ENCODE peak calls at places on chromosomes 2 and 18, in five cellular contexts. One of them, this sample, is unnamed.

GRCh38 chr2:160007111-160007510 is 55.3 kb downstream of the PLA2R1 start:
- DNase-seq in Peyer's patch: no peak
- DNase-seq in Karpas-422: no peak
- DNase-seq in substantia nigra: no peak
- DNase-seq in hepatocyte: no peak
- DNase-seq in this sample: no peak

GRCh38 chr2:479505-480161 is 191.7 kb upstream of the ALKAL2 start:
- DNase-seq in Peyer's patch: no peak
- DNase-seq in Karpas-422: no peak
- DNase-seq in substantia nigra: no peak
- DNase-seq in hepatocyte: no peak
- DNase-seq in this sample: no peak

GRCh38 chr2:173511942-173512341 is 157.3 kb downstream of the CDCA7 start:
- DNase-seq in Peyer's patch: no peak
- DNase-seq in Karpas-422: no peak
- DNase-seq in substantia nigra: no peak
- DNase-seq in hepatocyte: no peak
- DNase-seq in this sample: no peak

GRCh38 chr18:3664563-3665178 is 214.7 kb downstream of the TGIF1 start:
- DNase-seq in Peyer's patch: no peak
- DNase-seq in Karpas-422: peak; percentile 51
- DNase-seq in substantia nigra: no peak
- DNase-seq in hepatocyte: peak; percentile 45
- DNase-seq in this sample: no peak

GRCh38 chr2:30232027-30232800 is 880 bp downstream of the LBH start:
- DNase-seq in Peyer's patch: peak; percentile 89
- DNase-seq in Karpas-422: peak; percentile 48
- DNase-seq in substantia nigra: no peak
- DNase-seq in hepatocyte: peak; percentile 84
- DNase-seq in this sample: no peak

GRCh38 chr2:220949476-220949875 is 622.6 kb downstream of the EPHA4 start:
- DNase-seq in Peyer's patch: no peak
- DNase-seq in Karpas-422: no peak
- DNase-seq in substantia nigra: no peak
- DNase-seq in hepatocyte: no peak
- DNase-seq in this sample: no peak

GRCh38 chr18:78830161-78830560 is 149.5 kb upstream of the SALL3 start:
- DNase-seq in Peyer's patch: no peak
- DNase-seq in Karpas-422: no peak
- DNase-seq in substantia nigra: no peak
- DNase-seq in hepatocyte: no peak
- DNase-seq in this sample: no peak

GRCh38 chr2:127768775-127769479 is 42.0 kb downstream of the WDR33 start:
- DNase-seq in Peyer's patch: no peak
- DNase-seq in Karpas-422: no peak
- DNase-seq in substantia nigra: no peak
- DNase-seq in hepatocyte: no peak
- DNase-seq in this sample: no peak

GRCh38 chr2:11490194-11490593 is 24.2 kb upstream of the E2F6 start:
- DNase-seq in Peyer's patch: no peak
- DNase-seq in Karpas-422: no peak
- DNase-seq in substantia nigra: no peak
- DNase-seq in hepatocyte: no peak
- DNase-seq in this sample: no peak

GRCh38 chr2:162091325-162092007 is 17.5 kb upstream of the DPP4 start:
- DNase-seq in Peyer's patch: no peak
- DNase-seq in Karpas-422: no peak
- DNase-seq in substantia nigra: no peak
- DNase-seq in hepatocyte: peak; percentile 76
- DNase-seq in this sample: no peak

GRCh38 chr18:25832008-25832604 is 258.3 kb downstream of the SS18 start:
- DNase-seq in Peyer's patch: no peak
- DNase-seq in Karpas-422: peak; percentile 69
- DNase-seq in substantia nigra: no peak
- DNase-seq in hepatocyte: peak; percentile 76
- DNase-seq in this sample: peak; percentile 16

GRCh38 chr2:74555610-74556103 is 1.1 kb downstream of the DOK1 start:
- DNase-seq in Peyer's patch: no peak
- DNase-seq in Karpas-422: no peak
- DNase-seq in substantia nigra: no peak
- DNase-seq in hepatocyte: no peak
- DNase-seq in this sample: no peak

GRCh38 chr2:215904101-215904500 is 109.2 kb downstream of the MREG start:
- DNase-seq in Peyer's patch: no peak
- DNase-seq in Karpas-422: no peak
- DNase-seq in substantia nigra: no peak
- DNase-seq in hepatocyte: no peak
- DNase-seq in this sample: no peak

GRCh38 chr2:237857791-237858190 is 1.6 kb upstream of the RAMP1 start:
- DNase-seq in Peyer's patch: no peak
- DNase-seq in Karpas-422: no peak
- DNase-seq in substantia nigra: no peak
- DNase-seq in hepatocyte: no peak
- DNase-seq in this sample: no peak

GRCh38 chr2:237859533-237860272 is at the start of gene RAMP1:
- DNase-seq in Peyer's patch: no peak
- DNase-seq in Karpas-422: no peak
- DNase-seq in substantia nigra: no peak
- DNase-seq in hepatocyte: peak; percentile 56
- DNase-seq in this sample: no peak

GRCh38 chr2:237858294-237859081 is 935 bp upstream of the RAMP1 start:
- DNase-seq in Peyer's patch: peak; percentile 21
- DNase-seq in Karpas-422: peak; percentile 66
- DNase-seq in substantia nigra: no peak
- DNase-seq in hepatocyte: peak; percentile 88
- DNase-seq in this sample: peak; percentile 69

GRCh38 chr2:237859082-237859433 is 365 bp upstream of the RAMP1 start:
- DNase-seq in Peyer's patch: no peak
- DNase-seq in Karpas-422: no peak
- DNase-seq in substantia nigra: no peak
- DNase-seq in hepatocyte: no peak
- DNase-seq in this sample: no peak

GRCh38 chr2:237854295-237854694 is 5.1 kb upstream of the RAMP1 start:
- DNase-seq in Peyer's patch: no peak
- DNase-seq in Karpas-422: no peak
- DNase-seq in substantia nigra: no peak
- DNase-seq in hepatocyte: no peak
- DNase-seq in this sample: no peak
- H3K27ac ChIP-seq in Peyer's patch: no peak overlapping the region
- H3K27ac ChIP-seq in Karpas-422: no peak overlapping the region
- H3K27ac ChIP-seq in substantia nigra: no peak overlapping the region
- H3K27ac ChIP-seq in hepatocyte: no peak overlapping the region
- H3K27ac ChIP-seq in this sample: no peak overlapping the region

GRCh38 chr2:241505086-241505780 is 3.2 kb downstream of the STK25 start:
- DNase-seq in Peyer's patch: no peak
- DNase-seq in Karpas-422: no peak
- DNase-seq in substantia nigra: no peak
- DNase-seq in hepatocyte: no peak
- DNase-seq in this sample: no peak
- H3K27ac ChIP-seq in Peyer's patch: no peak overlapping the region
- H3K27ac ChIP-seq in Karpas-422: no peak overlapping the region
- H3K27ac ChIP-seq in substantia nigra: no peak overlapping the region
- H3K27ac ChIP-seq in hepatocyte: no peak overlapping the region
- H3K27ac ChIP-seq in this sample: no peak overlapping the region

DNA sequence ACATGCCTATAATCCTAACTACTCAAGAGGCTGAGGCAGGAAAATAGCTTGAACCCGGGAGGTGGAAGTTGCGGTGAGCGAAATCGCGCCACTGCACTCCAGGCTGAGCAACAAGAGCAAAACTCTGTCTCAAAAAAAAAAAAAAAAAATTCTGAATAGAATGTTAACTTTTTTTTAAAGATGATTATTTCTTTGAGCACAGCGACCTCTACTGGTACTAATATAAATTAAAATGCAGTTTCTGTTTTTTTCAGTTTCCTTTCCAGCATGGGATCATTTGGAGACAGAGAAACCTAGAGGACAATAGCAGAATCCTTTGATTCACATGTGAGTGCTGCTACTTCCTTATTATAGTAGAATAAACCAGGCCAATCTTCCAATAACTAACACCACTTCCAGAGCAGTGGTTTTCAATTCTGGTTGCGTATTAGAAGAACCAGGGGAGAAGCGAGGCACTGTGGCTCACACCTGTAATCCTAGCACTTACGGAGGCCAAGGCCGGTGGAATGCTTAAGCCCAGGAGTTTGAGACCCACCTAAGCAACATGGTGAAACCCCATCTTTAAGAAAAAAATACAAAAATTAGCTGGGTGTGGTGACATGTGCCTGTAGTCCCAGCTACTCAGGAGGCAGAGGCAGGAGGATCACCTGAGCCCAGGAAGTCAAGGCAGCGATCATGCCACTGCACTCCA is 10.2 kb downstream of the SRSF7 start:
- DNase-seq in Peyer's patch: no peak
- DNase-seq in Karpas-422: peak; percentile 89
- DNase-seq in substantia nigra: no peak
- DNase-seq in hepatocyte: peak; percentile 56
- DNase-seq in this sample: no peak
- H3K27ac ChIP-seq in Peyer's patch: peak overlapping the region; percentile 53
- H3K27ac ChIP-seq in Karpas-422: no peak overlapping the region
- H3K27ac ChIP-seq in substantia nigra: no peak overlapping the region
- H3K27ac ChIP-seq in hepatocyte: peak overlapping the region; percentile 16
- H3K27ac ChIP-seq in this sample: peak overlapping the region; percentile 16

DNA sequence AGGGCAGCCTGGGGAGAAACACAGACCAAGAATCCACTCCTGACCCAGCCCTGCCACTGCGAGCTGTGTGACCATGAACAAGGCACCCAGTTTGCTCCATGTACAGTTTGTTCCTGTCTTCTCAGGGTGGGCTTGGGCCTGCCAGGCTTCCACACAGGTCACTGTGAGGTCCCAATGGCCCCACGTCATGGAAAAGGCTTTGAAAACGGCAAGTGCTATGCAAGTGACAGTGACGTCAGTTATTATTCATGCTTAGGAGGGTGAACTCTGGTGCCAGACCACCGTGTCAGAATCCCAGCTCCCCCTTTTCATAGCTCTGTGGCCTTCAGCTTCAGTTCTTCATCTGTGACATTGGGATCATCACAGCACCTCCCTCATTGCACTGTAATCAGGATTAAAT is 87.1 kb downstream of the TNS1 start:
- DNase-seq in Peyer's patch: no peak
- DNase-seq in Karpas-422: no peak
- DNase-seq in substantia nigra: no peak
- DNase-seq in hepatocyte: no peak
- DNase-seq in this sample: no peak
- H3K27ac ChIP-seq in Peyer's patch: peak overlapping the region; percentile 57
- H3K27ac ChIP-seq in Karpas-422: no peak overlapping the region
- H3K27ac ChIP-seq in substantia nigra: peak overlapping the region; percentile 51
- H3K27ac ChIP-seq in hepatocyte: no peak overlapping the region
- H3K27ac ChIP-seq in this sample: no peak overlapping the region

GRCh38 chr2:233360771-233361176 is 6.5 kb downstream of the DGKD start:
- DNase-seq in Peyer's patch: peak; percentile 4
- DNase-seq in Karpas-422: no peak
- DNase-seq in substantia nigra: no peak
- DNase-seq in hepatocyte: peak; percentile 55
- DNase-seq in this sample: no peak

GRCh38 chr2:233361298-233361697 is 7.0 kb downstream of the DGKD start:
- DNase-seq in Peyer's patch: peak; percentile 10
- DNase-seq in Karpas-422: no peak
- DNase-seq in substantia nigra: no peak
- DNase-seq in hepatocyte: no peak
- DNase-seq in this sample: no peak

GRCh38 chr2:233358335-233358734 is 4.0 kb downstream of the DGKD start:
- DNase-seq in Peyer's patch: no peak
- DNase-seq in Karpas-422: no peak
- DNase-seq in substantia nigra: no peak
- DNase-seq in hepatocyte: no peak
- DNase-seq in this sample: no peak

GRCh38 chr2:233358864-233359386 is 4.6 kb downstream of the DGKD start:
- DNase-seq in Peyer's patch: no peak
- DNase-seq in Karpas-422: no peak
- DNase-seq in substantia nigra: no peak
- DNase-seq in hepatocyte: no peak
- DNase-seq in this sample: no peak

GRCh38 chr2:233359823-233360222 is 5.5 kb downstream of the DGKD start:
- DNase-seq in Peyer's patch: peak; percentile 14
- DNase-seq in Karpas-422: no peak
- DNase-seq in substantia nigra: no peak
- DNase-seq in hepatocyte: no peak
- DNase-seq in this sample: no peak
- H3K27ac ChIP-seq in Peyer's patch: no peak overlapping the region
- H3K27ac ChIP-seq in Karpas-422: no peak overlapping the region
- H3K27ac ChIP-seq in substantia nigra: no peak overlapping the region
- H3K27ac ChIP-seq in hepatocyte: no peak overlapping the region
- H3K27ac ChIP-seq in this sample: no peak overlapping the region

GRCh38 chr2:98701230-98701629 is 29.7 kb downstream of the MGAT4A start:
- DNase-seq in Peyer's patch: no peak
- DNase-seq in Karpas-422: no peak
- DNase-seq in substantia nigra: no peak
- DNase-seq in hepatocyte: no peak
- DNase-seq in this sample: no peak
- H3K27ac ChIP-seq in Peyer's patch: peak overlapping the region; percentile 85
- H3K27ac ChIP-seq in Karpas-422: no peak overlapping the region
- H3K27ac ChIP-seq in substantia nigra: no peak overlapping the region
- H3K27ac ChIP-seq in hepatocyte: peak overlapping the region; percentile 58
- H3K27ac ChIP-seq in this sample: no peak overlapping the region

GRCh38 chr2:66582364-66582974 is 147.5 kb downstream of the MEIS1 start:
- DNase-seq in Peyer's patch: no peak
- DNase-seq in Karpas-422: no peak
- DNase-seq in substantia nigra: no peak
- DNase-seq in hepatocyte: no peak
- DNase-seq in this sample: no peak
- H3K27ac ChIP-seq in Peyer's patch: peak overlapping the region; percentile 64
- H3K27ac ChIP-seq in Karpas-422: no peak overlapping the region
- H3K27ac ChIP-seq in substantia nigra: no peak overlapping the region
- H3K27ac ChIP-seq in hepatocyte: peak overlapping the region; percentile 89
- H3K27ac ChIP-seq in this sample: no peak overlapping the region

DNA sequence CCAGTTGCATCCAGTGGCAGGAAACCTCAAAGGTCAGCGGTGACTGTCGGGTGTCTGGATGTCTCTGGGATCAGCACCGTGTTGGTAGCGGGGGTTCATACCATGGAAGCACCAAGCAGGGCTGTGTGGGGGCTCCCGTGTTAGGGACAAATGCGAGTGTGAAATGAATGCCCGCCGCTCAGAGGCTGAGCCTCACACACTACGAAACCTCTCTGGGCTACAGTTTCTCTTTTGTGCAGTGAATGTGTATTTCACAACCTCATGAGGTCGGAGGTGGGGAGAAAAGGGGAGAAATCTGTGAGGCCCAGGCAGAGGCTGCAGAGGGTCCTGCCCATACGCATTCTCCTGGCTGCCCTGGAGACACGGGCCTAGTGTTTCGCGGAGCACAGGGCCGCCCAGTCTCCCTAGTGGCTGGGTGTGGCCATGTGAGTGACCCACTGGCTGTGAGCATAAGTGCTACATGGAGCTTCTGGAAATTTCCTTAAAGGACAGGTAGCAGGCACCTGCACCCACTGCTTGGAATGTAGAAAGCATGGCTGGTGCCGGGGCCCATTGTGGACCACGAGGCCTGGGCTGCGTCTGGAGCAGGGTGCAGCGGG is 138.0 kb upstream of the GLI2 start:
- DNase-seq in Peyer's patch: no peak
- DNase-seq in Karpas-422: no peak
- DNase-seq in substantia nigra: no peak
- DNase-seq in hepatocyte: no peak
- DNase-seq in this sample: no peak
- H3K27ac ChIP-seq in Peyer's patch: no peak overlapping the region
- H3K27ac ChIP-seq in Karpas-422: no peak overlapping the region
- H3K27ac ChIP-seq in substantia nigra: peak overlapping the region; percentile 85
- H3K27ac ChIP-seq in hepatocyte: no peak overlapping the region
- H3K27ac ChIP-seq in this sample: peak overlapping the region; percentile 81